ENCODE peak calls at places on chromosome 16, in seven cellular contexts. One of them, this sample, is unnamed.

GRCh38 chr16:76194621-76195015 is 82.6 kb upstream of the CNTNAP4 start:
- DNase-seq in cardiac fibroblast: no peak
- DNase-seq in kidney epithelial cell: peak
- DNase-seq in stimulated activated CD8-positive, alpha-beta memory T cell treated with anti-CD3 and anti-CD28 coated beads, Interleukin-12 subunit alpha, Interleukin-12 subunit beta, amount 100 ng/mL, for 1 hour: no peak
- DNase-seq in Karpas-422: no peak
- DNase-seq in GM12878: no peak
- DNase-seq in PC-3: no peak
- DNase-seq in this sample: no peak

GRCh38 chr16:86191663-86192062 is 292.7 kb downstream of the IRF8 start:
- DNase-seq in GM12878: no peak
- DNase-seq in stimulated activated CD8-positive, alpha-beta memory T cell treated with anti-CD3 and anti-CD28 coated beads, Interleukin-12 subunit alpha, Interleukin-12 subunit beta, amount 100 ng/mL, for 1 hour: no peak
- DNase-seq in PC-3: no peak
- DNase-seq in Karpas-422: no peak
- DNase-seq in kidney epithelial cell: no peak
- DNase-seq in cardiac fibroblast: no peak
- DNase-seq in this sample: no peak

GRCh38 chr16:84826558-84826941 is 6.8 kb downstream of the CRISPLD2 start:
- DNase-seq in stimulated activated CD8-positive, alpha-beta memory T cell treated with anti-CD3 and anti-CD28 coated beads, Interleukin-12 subunit alpha, Interleukin-12 subunit beta, amount 100 ng/mL, for 1 hour: no peak
- DNase-seq in cardiac fibroblast: peak
- DNase-seq in PC-3: no peak
- DNase-seq in kidney epithelial cell: no peak
- DNase-seq in Karpas-422: no peak
- DNase-seq in GM12878: no peak
- DNase-seq in this sample: no peak

GRCh38 chr16:56320081-56320480 is 105.3 kb downstream of the AMFR start:
- DNase-seq in GM12878: no peak
- DNase-seq in cardiac fibroblast: no peak
- DNase-seq in Karpas-422: no peak
- DNase-seq in stimulated activated CD8-positive, alpha-beta memory T cell treated with anti-CD3 and anti-CD28 coated beads, Interleukin-12 subunit alpha, Interleukin-12 subunit beta, amount 100 ng/mL, for 1 hour: no peak
- DNase-seq in kidney epithelial cell: no peak
- DNase-seq in PC-3: no peak
- DNase-seq in this sample: no peak

GRCh38 chr16:7518158-7518557 is 185.5 kb downstream of the RBFOX1 start:
- DNase-seq in Karpas-422: no peak
- DNase-seq in kidney epithelial cell: no peak
- DNase-seq in PC-3: no peak
- DNase-seq in GM12878: no peak
- DNase-seq in stimulated activated CD8-positive, alpha-beta memory T cell treated with anti-CD3 and anti-CD28 coated beads, Interleukin-12 subunit alpha, Interleukin-12 subunit beta, amount 100 ng/mL, for 1 hour: no peak
- DNase-seq in cardiac fibroblast: no peak
- DNase-seq in this sample: no peak

GRCh38 chr16:85361441-85362118 is 249.3 kb upstream of the CIBAR2 start:
- DNase-seq in GM12878: no peak
- DNase-seq in kidney epithelial cell: no peak
- DNase-seq in Karpas-422: no peak
- DNase-seq in stimulated activated CD8-positive, alpha-beta memory T cell treated with anti-CD3 and anti-CD28 coated beads, Interleukin-12 subunit alpha, Interleukin-12 subunit beta, amount 100 ng/mL, for 1 hour: no peak
- DNase-seq in PC-3: no peak
- DNase-seq in cardiac fibroblast: no peak
- DNase-seq in this sample: no peak

GRCh38 chr16:79609861-79610260 is 9.3 kb upstream of the MAF start:
- DNase-seq in GM12878: no peak
- DNase-seq in Karpas-422: no peak
- DNase-seq in stimulated activated CD8-positive, alpha-beta memory T cell treated with anti-CD3 and anti-CD28 coated beads, Interleukin-12 subunit alpha, Interleukin-12 subunit beta, amount 100 ng/mL, for 1 hour: no peak
- DNase-seq in kidney epithelial cell: no peak
- DNase-seq in PC-3: no peak
- DNase-seq in cardiac fibroblast: no peak
- DNase-seq in this sample: no peak

GRCh38 chr16:28001642-28002041 is 61.9 kb downstream of the GSG1L start:
- DNase-seq in stimulated activated CD8-positive, alpha-beta memory T cell treated with anti-CD3 and anti-CD28 coated beads, Interleukin-12 subunit alpha, Interleukin-12 subunit beta, amount 100 ng/mL, for 1 hour: no peak
- DNase-seq in PC-3: no peak
- DNase-seq in cardiac fibroblast: no peak
- DNase-seq in kidney epithelial cell: no peak
- DNase-seq in Karpas-422: no peak
- DNase-seq in GM12878: no peak
- DNase-seq in this sample: no peak

GRCh38 chr16:7713244-7713643 is 380.6 kb downstream of the RBFOX1 start:
- DNase-seq in kidney epithelial cell: no peak
- DNase-seq in GM12878: no peak
- DNase-seq in Karpas-422: no peak
- DNase-seq in cardiac fibroblast: no peak
- DNase-seq in PC-3: no peak
- DNase-seq in stimulated activated CD8-positive, alpha-beta memory T cell treated with anti-CD3 and anti-CD28 coated beads, Interleukin-12 subunit alpha, Interleukin-12 subunit beta, amount 100 ng/mL, for 1 hour: no peak
- DNase-seq in this sample: no peak

GRCh38 chr16:54193656-54194007 is 93.0 kb downstream of the IRX3 start:
- DNase-seq in PC-3: peak
- DNase-seq in kidney epithelial cell: no peak
- DNase-seq in stimulated activated CD8-positive, alpha-beta memory T cell treated with anti-CD3 and anti-CD28 coated beads, Interleukin-12 subunit alpha, Interleukin-12 subunit beta, amount 100 ng/mL, for 1 hour: no peak
- DNase-seq in cardiac fibroblast: peak
- DNase-seq in GM12878: peak
- DNase-seq in Karpas-422: peak
- DNase-seq in this sample: peak

GRCh38 chr16:87375426-87376135 is 8.0 kb downstream of the FBXO31 start:
- DNase-seq in Karpas-422: no peak
- DNase-seq in GM12878: no peak
- DNase-seq in stimulated activated CD8-positive, alpha-beta memory T cell treated with anti-CD3 and anti-CD28 coated beads, Interleukin-12 subunit alpha, Interleukin-12 subunit beta, amount 100 ng/mL, for 1 hour: no peak
- DNase-seq in PC-3: no peak
- DNase-seq in kidney epithelial cell: no peak
- DNase-seq in cardiac fibroblast: peak
- DNase-seq in this sample: no peak